ENCODE peak calls at places on chromosomes 12 and 14, in ten cellular contexts. F, X, D, N, V, Q, I, G, P and L are unnamed samples.

GRCh38 chr14:99234982-99235491 is 37.0 kb downstream of the BCL11B start:
- DNase-seq in N (no peak), F (no peak), D (peak), V (no peak), G (peak), I (no peak), P (no peak), Q (no peak), X (no peak), L (peak)

GRCh38 chr14:52937306-52937705 is 13.5 kb downstream of the FERMT2 start:
- DNase-seq in G (no peak), P (no peak), I (no peak), N (no peak), Q (no peak), X (no peak), D (no peak), V (no peak), F (no peak), L (no peak)

GRCh38 chr12:132202929-132203721 is 58.9 kb downstream of the NOC4L start:
- DNase-seq in F (no peak), P (no peak), D (no peak), G (no peak), V (no peak), X (no peak), I (no peak), Q (no peak), N (no peak), L (no peak)

GRCh38 chr14:22871200-22871961 is at the start of gene LRP10:
- DNase-seq in X (peak), N (peak), P (peak), V (peak), G (peak), Q (peak), D (peak), I (peak), F (peak), L (peak)

GRCh38 chr12:42094277-42094676 is 50.4 kb downstream of the GXYLT1 start:
- DNase-seq in I (peak), V (peak), N (peak), G (no peak), X (no peak), P (peak), Q (no peak), F (peak), D (no peak), L (no peak)

GRCh38 chr12:125533434-125534029 is 468.3 kb downstream of the AACS start:
- DNase-seq in I (peak), X (no peak), G (peak), F (no peak), V (no peak), P (no peak), D (peak), Q (no peak), N (peak), L (peak)

GRCh38 chr14:49314756-49315155 is 271.4 kb downstream of the RPS29 start:
- DNase-seq in F (no peak), P (no peak), I (no peak), Q (no peak), N (no peak), X (no peak), G (no peak), D (no peak), V (peak), L (no peak)

GRCh38 chr12:117155278-117156060 is 34.8 kb downstream of the FBXO21 start:
- DNase-seq in Q (peak), N (peak), F (peak), X (no peak), D (peak), V (peak), G (peak), P (peak), I (peak), L (peak)

GRCh38 chr12:93803408-93803807 is 126.2 kb downstream of the CRADD start:
- DNase-seq in X (no peak), N (no peak), I (no peak), P (peak), Q (peak), D (no peak), G (no peak), F (no peak), V (peak), L (peak)

GRCh38 chr14:91115986-91116385 is 2.1 kb downstream of the DGLUCY start:
- DNase-seq in I (peak), F (peak), X (no peak), G (no peak), D (no peak), P (no peak), Q (no peak), N (no peak), V (peak), L (no peak)

GRCh38 chr14:71959055-71959454 is 26.8 kb downstream of the RGS6 start:
- DNase-seq in N (no peak), D (no peak), Q (no peak), X (no peak), G (no peak), F (no peak), V (no peak), P (no peak), I (no peak), L (no peak)

GRCh38 chr14:102496955-102497744 is 12.4 kb downstream of the ANKRD9 start:
- DNase-seq in G (no peak), I (no peak), N (no peak), F (no peak), P (no peak), Q (no peak), V (no peak), D (no peak), X (no peak), L (no peak)

GRCh38 chr14:51304428-51304827 is 64.4 kb downstream of the TMX1 start:
- DNase-seq in D (no peak), G (peak), V (peak), Q (no peak), N (no peak), F (no peak), I (no peak), X (no peak), P (peak), L (no peak)

GRCh38 chr12:57461326-57461903 is 1.8 kb downstream of the GLI1 start:
- DNase-seq in P (peak), F (peak), X (no peak), V (peak), G (peak), Q (no peak), I (peak), N (peak), D (peak), L (peak)

GRCh38 chr14:104344815-104345214 is 206.4 kb downstream of the KIF26A start:
- DNase-seq in I (peak), Q (no peak), G (no peak), D (no peak), N (no peak), X (no peak), P (no peak), F (no peak), V (no peak), L (no peak)

GRCh38 chr12:103848917-103849491 is 8.0 kb upstream of the NT5DC3 start:
- DNase-seq in V (no peak), D (no peak), F (no peak), N (no peak), I (no peak), Q (no peak), G (no peak), X (no peak), P (no peak), L (no peak)

GRCh38 chr12:24864796-24865125 is 84.1 kb downstream of the BCAT1 start:
- DNase-seq in G (no peak), X (no peak), D (no peak), Q (no peak), V (no peak), N (no peak), I (no peak), F (no peak), P (peak), L (no peak)

GRCh38 chr14:95460647-95461478 is 55.6 kb downstream of the SYNE3 start:
- DNase-seq in Q (no peak), D (no peak), X (no peak), F (peak), V (peak), I (peak), N (peak), G (peak), P (no peak), L (peak)

GRCh38 chr12:47907851-47908454 is 3.2 kb upstream of the VDR start:
- DNase-seq in P (no peak), F (no peak), D (no peak), Q (no peak), V (no peak), I (no peak), G (no peak), X (no peak), N (no peak), L (no peak)

GRCh38 chr12:96880220-96880619 is 26.8 kb upstream of the NEDD1 start:
- DNase-seq in X (no peak), V (no peak), N (no peak), F (no peak), P (no peak), Q (no peak), I (no peak), G (no peak), D (no peak), L (no peak)

GRCh38 chr12:124352257-124352656 is 57.4 kb downstream of the RFLNA start:
- DNase-seq in I (no peak), P (no peak), X (no peak), D (no peak), V (no peak), N (no peak), Q (no peak), G (no peak), F (no peak), L (no peak)

GRCh38 chr12:26940820-26941219 is 2.5 kb downstream of the FGFR1OP2 start:
- DNase-seq in G (no peak), X (no peak), D (no peak), I (no peak), V (peak), F (no peak), P (no peak), Q (peak), N (no peak), L (no peak)

GRCh38 chr12:91914701-91915100 is 230.9 kb downstream of the BTG1 start:
- DNase-seq in F (no peak), P (no peak), X (no peak), V (no peak), Q (no peak), D (no peak), I (no peak), N (no peak), G (no peak), L (no peak)

GRCh38 chr12:128415036-128415560 is 148.1 kb downstream of the TMEM132C start:
- DNase-seq in V (no peak), P (no peak), Q (no peak), X (no peak), F (no peak), I (no peak), G (no peak), N (no peak), D (no peak), L (no peak)
- H3K4me2 ChIP-seq in V (no peak), P (no peak), Q (no peak), X (no peak), F (no peak), I (no peak), G (no peak), N (no peak), D (no peak), L (no peak)

GRCh38 chr12:110750784-110751461 is 8.2 kb upstream of the PPP1CC start:
- DNase-seq in N (no peak), F (no peak), Q (no peak), V (peak), P (peak), I (no peak), D (no peak), X (no peak), G (no peak), L (no peak)
- H2AFZ ChIP-seq in N (no peak), F (no peak), Q (no peak), V (no peak), P (no peak), I (no peak), D (no peak), X (no peak), G (no peak), L (no peak)

GRCh38 chr12:106900554-106900953 is 55.2 kb upstream of the TMEM263 start:
- DNase-seq in X (no peak), I (peak), D (no peak), P (no peak), N (no peak), G (peak), F (no peak), Q (no peak), V (no peak), L (no peak)

GRCh38 chr12:106901276-106901675 is 54.4 kb upstream of the TMEM263 start:
- DNase-seq in V (no peak), I (no peak), P (no peak), X (no peak), D (no peak), F (no peak), N (no peak), G (no peak), Q (no peak), L (no peak)

GRCh38 chr12:106896603-106897002 is 59.1 kb upstream of the TMEM263 start:
- DNase-seq in N (no peak), G (no peak), D (no peak), P (no peak), F (no peak), X (no peak), I (no peak), Q (no peak), V (no peak), L (no peak)

GRCh38 chr12:106897082-106897481 is 58.6 kb upstream of the TMEM263 start:
- DNase-seq in F (peak), I (peak), G (no peak), P (no peak), D (no peak), Q (no peak), X (no peak), V (peak), N (no peak), L (no peak)

GRCh38 chr12:106898001-106898966 is 57.4 kb upstream of the TMEM263 start:
- DNase-seq in X (no peak), F (no peak), P (no peak), I (no peak), V (no peak), Q (no peak), N (no peak), D (no peak), G (no peak), L (peak)
- H3K4me2 ChIP-seq in X (no peak), F (no peak), P (no peak), I (no peak), V (no peak), Q (no peak), N (no peak), D (no peak), G (no peak), L (peak)

GRCh38 chr12:59710964-59711363 is 115.1 kb downstream of the SLC16A7 start:
- DNase-seq in G (no peak), N (no peak), D (no peak), X (no peak), P (no peak), V (no peak), Q (no peak), F (no peak), I (no peak), L (no peak)
- H2AFZ ChIP-seq in G (no peak), N (no peak), D (no peak), X (no peak), P (no peak), V (no peak), Q (no peak), F (no peak), I (no peak), L (no peak)